ENCODE peak calls at places on chromosomes 2 and 18, in ten cellular contexts. R, T, J, W, Q, Z, A, G, I and E are unnamed samples.

GRCh38 chr2:238158807-238159539 is at the start of gene ERFE:
- DNase-seq in W (peak), I (peak), G (no peak), R (peak), Q (peak), J (peak), A (peak), Z (peak), T (no peak), E (peak)

GRCh38 chr2:191050640-191050987 is 36.6 kb upstream of the STAT1 start:
- DNase-seq in Q (no peak), G (no peak), I (no peak), Z (no peak), T (no peak), W (no peak), R (peak), J (no peak), A (peak), E (peak)

GRCh38 chr2:203808041-203808750 is 59.4 kb upstream of the CTLA4 start:
- DNase-seq in J (no peak), Q (no peak), A (peak), Z (peak), G (no peak), T (no peak), W (no peak), I (peak), R (peak), E (no peak)

GRCh38 chr18:32919799-32920198 is 147.0 kb upstream of the KLHL14 start:
- DNase-seq in Z (peak), A (no peak), I (peak), Q (no peak), J (peak), T (peak), W (peak), G (peak), R (peak), E (peak)

GRCh38 chr2:15668611-15669305 is 77.1 kb downstream of the DDX1 start:
- DNase-seq in W (no peak), T (no peak), I (no peak), Q (no peak), R (no peak), Z (peak), J (no peak), G (no peak), A (no peak), E (peak)

GRCh38 chr2:133082034-133082433 is 412.0 kb upstream of the LYPD1 start:
- DNase-seq in R (no peak), Q (no peak), A (no peak), T (no peak), J (no peak), G (no peak), Z (no peak), I (no peak), W (no peak), E (no peak)

GRCh38 chr2:177165103-177165583 is 47.5 kb upstream of the HNRNPA3 start:
- DNase-seq in T (no peak), W (no peak), J (peak), Z (no peak), Q (no peak), I (peak), G (no peak), R (peak), A (no peak), E (no peak)

GRCh38 chr2:74188018-74188601 is 9.4 kb upstream of the MOB1A start:
- DNase-seq in T (no peak), R (no peak), A (peak), W (no peak), Q (no peak), Z (no peak), G (no peak), I (peak), J (no peak), E (no peak)

GRCh38 chr2:220278022-220278421 is 650.6 kb downstream of the SLC4A3 start:
- DNase-seq in T (no peak), R (no peak), G (no peak), J (no peak), Q (no peak), W (no peak), Z (no peak), A (no peak), I (no peak), E (no peak)

GRCh38 chr2:136254681-136255080 is 136.7 kb upstream of the CXCR4 start:
- DNase-seq in A (no peak), G (no peak), Q (no peak), R (no peak), T (no peak), Z (no peak), I (no peak), W (no peak), J (no peak), E (no peak)

GRCh38 chr18:22346968-22347611 is 70.6 kb downstream of the CTAGE1 start:
- DNase-seq in T (no peak), R (peak), A (no peak), Z (peak), J (no peak), G (no peak), I (no peak), W (no peak), Q (no peak), E (peak)

GRCh38 chr2:201260302-201260800 is at the start of gene CASP8:
- DNase-seq in R (peak), A (no peak), T (no peak), I (peak), J (no peak), G (no peak), W (no peak), Z (no peak), Q (peak), E (peak)

GRCh38 chr2:221562226-221562625 is 9.9 kb downstream of the EPHA4 start:
- DNase-seq in Q (no peak), A (no peak), R (no peak), I (no peak), Z (no peak), J (no peak), G (no peak), W (no peak), T (no peak), E (no peak)

GRCh38 chr2:210762604-210763588 is 206.5 kb downstream of the CPS1 start:
- DNase-seq in J (no peak), Q (no peak), A (no peak), I (no peak), G (no peak), W (no peak), Z (no peak), R (no peak), T (peak), E (no peak)

GRCh38 chr2:151774506-151774905 is 40.2 kb upstream of the NEB start:
- DNase-seq in J (no peak), G (no peak), Z (no peak), W (no peak), R (peak), I (peak), A (peak), Q (no peak), T (no peak), E (peak)

GRCh38 chr2:135607561-135607960 is 76.3 kb downstream of the R3HDM1 start:
- DNase-seq in J (no peak), G (no peak), Z (no peak), R (no peak), W (no peak), A (no peak), T (no peak), Q (no peak), I (no peak), E (peak)

GRCh38 chr2:140600116-140600515 is 1530.7 kb downstream of the LRP1B start:
- DNase-seq in G (no peak), T (no peak), I (peak), Z (no peak), W (no peak), Q (no peak), J (no peak), A (no peak), R (peak), E (no peak)

GRCh38 chr18:7567487-7568425 is 640 bp downstream of the PTPRM start:
- DNase-seq in T (no peak), Q (no peak), J (no peak), G (no peak), Z (peak), R (peak), W (peak), I (peak), A (peak), E (peak)